ENCODE peak calls at places on chromosomes 4 and X, in four cellular contexts. N is HCT116, P is HepG2, Q is K562. B is an unnamed sample.

GRCh38 chr4:19748470-19748869 is 503.2 kb upstream of the SLIT2 start:
- DNase-seq in Q (peak), P (no peak), N (no peak), B (no peak)

GRCh38 chr4:6957148-6957520 is 47.5 kb downstream of the TBC1D14 start:
- DNase-seq in Q (no peak), N (no peak), P (no peak), B (no peak)

GRCh38 chrX:9829308-9830267 is 43.4 kb downstream of the SHROOM2 start:
- DNase-seq in Q (no peak), P (no peak), N (peak), B (no peak)

GRCh38 chrX:54482839-54483593 is 13.0 kb downstream of the FGD1 start:
- DNase-seq in Q (no peak), N (no peak), P (no peak), B (no peak)

GRCh38 chrX:30712214-30712613 is 59.0 kb downstream of the GK start:
- DNase-seq in P (no peak), Q (no peak), N (no peak), B (no peak)

GRCh38 chrX:110853610-110854009 is 58.0 kb upstream of the CHRDL1 start:
- DNase-seq in Q (peak), N (no peak), P (no peak), B (no peak)

GRCh38 chrX:118974908-118975671 is 672 bp downstream of the LONRF3 start:
- DNase-seq in P (peak), Q (peak), N (no peak), B (no peak)

GRCh38 chrX:71532078-71532752 is 689 bp upstream of the OGT start:
- DNase-seq in Q (peak), N (no peak), P (no peak), B (no peak)

GRCh38 chr4:28772066-28772465 is 1911.4 kb downstream of the STIM2 start:
- DNase-seq in N (no peak), P (no peak), Q (no peak), B (no peak)

GRCh38 chr4:183262776-183263100 is 57.3 kb downstream of the CLDN22 start:
- DNase-seq in Q (no peak), N (no peak), P (no peak), B (no peak)

GRCh38 chr4:183260491-183261151 is 59.5 kb downstream of the CLDN22 start:
- DNase-seq in N (no peak), Q (no peak), P (peak), B (no peak)

GRCh38 chr4:183266386-183266785 is 53.7 kb downstream of the CLDN22 start:
- DNase-seq in P (no peak), Q (no peak), N (no peak), B (no peak)

GRCh38 chr4:183264614-183265013 is 55.5 kb downstream of the CLDN22 start:
- DNase-seq in P (no peak), N (no peak), Q (no peak), B (no peak)

GRCh38 chr4:183261953-183262775 is 57.9 kb downstream of the CLDN22 start:
- DNase-seq in N (peak), P (peak), Q (peak), B (no peak)
- H3K4me3 ChIP-seq in N (no peak), P (no peak), Q (no peak), B (no peak)

GRCh38 chr4:181319629-181320028 is 923.6 kb upstream of the TENM3 start:
- DNase-seq in Q (no peak), N (no peak), P (no peak), B (no peak)
- TF ChIP-seq TCF7L2 in Q (no peak), N (no peak), P (no peak), B (no peak)

GRCh38 chr4:24489870-24490269 is 94.5 kb downstream of the DHX15 start:
- DNase-seq in P (no peak), N (no peak), Q (no peak), B (no peak)
- TF ChIP-seq POLR2AphosphoS5 in P (no peak), N (no peak), Q (no peak), B (no peak)

GRCh38 chr4:78513411-78513975 is 38.1 kb upstream of the ANXA3 start:
- DNase-seq in P (peak), N (no peak), Q (no peak), B (no peak)
- H3K4me3 ChIP-seq in P (no peak), N (no peak), Q (no peak), B (no peak)

GRCh38 chrX:25524150-25524549 is 508.4 kb upstream of the ARX start:
- DNase-seq in Q (no peak), N (no peak), P (peak), B (no peak)

GRCh38 chrX:25527596-25527995 is 511.8 kb upstream of the ARX start:
- DNase-seq in N (no peak), Q (no peak), P (no peak), B (no peak)

GRCh38 chrX:25519258-25519657 is 503.5 kb upstream of the ARX start:
- DNase-seq in Q (no peak), P (no peak), N (no peak), B (no peak)

DNA sequence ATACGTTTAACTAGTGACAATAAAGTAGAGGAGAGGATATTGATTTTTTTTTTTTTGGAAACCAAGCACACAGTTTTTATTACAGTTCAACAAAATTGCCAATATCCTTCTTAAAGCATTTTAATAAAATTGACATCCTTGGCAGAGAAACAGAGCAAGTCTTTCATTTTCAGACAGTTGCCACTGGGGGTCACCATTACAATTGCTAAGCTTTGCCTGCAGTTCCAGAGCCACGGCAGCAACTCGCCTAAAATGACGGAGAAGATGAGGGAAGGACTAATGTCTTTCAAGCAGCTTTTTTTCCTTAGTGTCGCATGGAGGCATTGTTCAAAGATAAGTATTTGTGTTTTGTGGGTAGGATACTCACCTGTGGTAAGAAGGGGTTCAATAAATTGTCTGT is 507.8 kb upstream of the ARX start:
- DNase-seq in P (peak), Q (no peak), N (peak), B (no peak)
- TF ChIP-seq TCF7L2 in P (no peak), Q (no peak), N (no peak), B (no peak)

GRCh38 chrX:135892781-135893180 is 463 bp downstream of the CT45A10 start:
- DNase-seq in P (no peak), N (no peak), Q (peak), B (no peak)

GRCh38 chrX:135890087-135890585 is 3.1 kb downstream of the CT45A10 start:
- DNase-seq in Q (no peak), P (no peak), N (no peak), B (no peak)

DNA sequence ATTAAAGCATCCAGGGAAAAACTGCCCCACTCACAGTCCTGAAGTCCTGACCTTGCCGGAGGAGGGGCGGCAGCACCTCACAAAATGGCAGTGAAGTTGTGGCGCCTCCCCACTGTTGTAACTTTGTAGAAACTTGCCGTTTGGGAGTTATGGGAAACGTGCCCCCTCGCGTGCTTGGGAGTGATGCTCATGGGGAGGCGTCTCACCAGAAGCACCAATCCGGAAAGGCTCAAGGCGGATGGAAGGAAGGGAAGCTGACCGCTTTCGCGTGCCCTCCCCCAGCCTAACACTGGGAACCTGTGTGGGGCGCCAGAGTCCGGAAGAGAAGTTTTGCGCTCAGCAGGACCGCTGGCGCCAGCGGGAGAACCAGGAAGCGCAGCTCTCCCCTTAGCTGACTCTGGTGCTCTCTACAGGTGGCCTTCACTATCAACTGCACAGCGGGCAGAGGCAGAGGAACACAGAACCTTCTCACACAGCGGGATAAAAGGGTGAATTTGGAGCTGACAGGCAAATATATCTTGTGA is at the start of the genes CT45A10 and SAGE1:
- DNase-seq in N (no peak), P (no peak), Q (peak), B (no peak)
- TF ChIP-seq POLR2AphosphoS5 in N (no peak), P (no peak), Q (peak), B (no peak)

GRCh38 chr4:1413687-1414479 is 7.6 kb upstream of the NKX1-1 start:
- DNase-seq in Q (peak), P (no peak), N (no peak), B (no peak)
- H3K4me3 ChIP-seq in Q (no peak), P (no peak), N (no peak), B (no peak)

GRCh38 chr4:184250795-184251679 is 33.4 kb upstream of the ENPP6 start:
- DNase-seq in N (peak), P (peak), Q (peak), B (no peak)
- TF ChIP-seq TCF7L2 in N (no peak), P (no peak), Q (no peak), B (no peak)